ENCODE peak calls at places on chromosomes 1 and 21, in five cellular contexts. I is psoas muscle, A is pancreas, Q is stomach, M is bronchial epithelial cell. O is an unnamed sample.

GRCh38 chr1:18681423-18681835 is 50.8 kb downstream of the PAX7 start:
- DNase-seq in I (no peak), A (no peak), Q (no peak), M (peak; percentile 54), O (peak; percentile 60)

GRCh38 chr21:15627011-15627410 is 102.8 kb upstream of the USP25 start:
- DNase-seq in I (no peak), A (no peak), Q (no peak), M (no peak), O (no peak)

GRCh38 chr1:104403883-104404282 is 654.2 kb downstream of the AMY1C start:
- DNase-seq in I (no peak), A (no peak), Q (no peak), M (no peak), O (no peak)

GRCh38 chr1:5978452-5978851 is 13.8 kb downstream of the NPHP4 start:
- DNase-seq in I (peak; percentile 28), A (no peak), Q (no peak), M (no peak), O (no peak)

GRCh38 chr21:39564200-39564599 is 48.5 kb upstream of the B3GALT5 start:
- DNase-seq in I (no peak), A (peak; percentile 44), Q (peak; percentile 72), M (no peak), O (no peak)

GRCh38 chr1:186872356-186872755 is 43.6 kb downstream of the PLA2G4A start:
- DNase-seq in I (no peak), A (no peak), Q (no peak), M (no peak), O (no peak)

GRCh38 chr1:170414989-170415733 is 116.8 kb upstream of the GORAB start:
- DNase-seq in I (no peak), A (no peak), Q (no peak), M (no peak), O (no peak)

GRCh38 chr21:36959020-36959835 is 7.2 kb downstream of the HLCS start:
- DNase-seq in I (no peak), A (no peak), Q (no peak), M (no peak), O (no peak)

GRCh38 chr1:200558866-200559459 is 61.6 kb downstream of the KIF14 start:
- DNase-seq in I (no peak), A (no peak), Q (no peak), M (peak; percentile 67), O (peak; percentile 64)

GRCh38 chr1:2407991-2408275 is 4.4 kb downstream of the PEX10 start:
- DNase-seq in I (no peak), A (no peak), Q (no peak), M (no peak), O (no peak)

GRCh38 chr1:201023517-201023902 is at the start of gene KIF21B:
- DNase-seq in I (peak; percentile 89), A (peak; percentile 78), Q (peak; percentile 88), M (peak; percentile 46), O (peak; percentile 74)

GRCh38 chr21:44996501-44996921 is 56.7 kb downstream of the SLX9 start:
- DNase-seq in I (no peak), A (no peak), Q (no peak), M (no peak), O (no peak)

GRCh38 chr1:173506437-173506836 is 29.3 kb downstream of the PRDX6 start:
- DNase-seq in I (no peak), A (peak; percentile 26), Q (peak; percentile 56), M (no peak), O (peak; percentile 42)

GRCh38 chr1:8754993-8755392 is 62.4 kb downstream of the RERE start:
- DNase-seq in I (no peak), A (no peak), Q (no peak), M (no peak), O (no peak)

GRCh38 chr1:212158912-212159796 is 123.6 kb downstream of the DTL start:
- DNase-seq in I (no peak), A (no peak), Q (peak; percentile 64), M (no peak), O (no peak)

GRCh38 chr1:243420369-243420768 is 164.5 kb downstream of the SDCCAG8 start:
- DNase-seq in I (no peak), A (no peak), Q (no peak), M (no peak), O (no peak)

GRCh38 chr1:116842654-116843053 is 67.1 kb upstream of the PTGFRN start:
- DNase-seq in I (no peak), A (no peak), Q (no peak), M (peak; percentile 25), O (peak; percentile 29)
- TF ChIP-seq CTCF in I (no peak), A (no peak), Q (no peak), M (peak; percentile 23), O (peak; percentile 19)

GRCh38 chr1:209072481-209072880 is 511.0 kb upstream of the CAMK1G start:
- DNase-seq in I (no peak), A (no peak), Q (no peak), M (no peak), O (no peak)

GRCh38 chr1:209074575-209075250 is 508.8 kb upstream of the CAMK1G start:
- DNase-seq in I (no peak), A (no peak), Q (no peak), M (no peak), O (no peak)

GRCh38 chr1:209073879-209074278 is 509.6 kb upstream of the CAMK1G start:
- DNase-seq in I (no peak), A (no peak), Q (no peak), M (no peak), O (no peak)

GRCh38 chr1:209080170-209080781 is 503.2 kb upstream of the CAMK1G start:
- DNase-seq in I (no peak), A (no peak), Q (no peak), M (peak; percentile 63), O (peak; percentile 71)

DNA sequence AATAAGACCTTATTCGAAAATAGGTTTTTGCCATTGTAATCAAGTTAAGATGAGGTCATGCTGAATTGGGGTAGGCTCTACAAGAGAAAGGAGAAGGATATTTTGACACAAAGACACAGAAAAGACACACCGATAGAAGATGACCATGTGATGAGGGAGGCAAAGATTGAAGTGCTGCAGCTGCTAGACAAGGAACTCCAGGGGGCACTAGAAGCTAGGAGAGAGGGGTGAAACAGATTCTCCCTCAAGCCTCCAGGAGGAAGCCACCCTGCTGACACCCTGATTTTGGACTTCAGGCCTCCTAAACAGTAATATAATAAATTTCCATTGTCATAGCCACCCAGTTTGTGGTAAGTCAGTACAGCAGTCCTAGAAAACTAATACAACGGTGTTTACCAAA is 506.8 kb upstream of the CAMK1G start:
- DNase-seq in I (no peak), A (no peak), Q (no peak), M (peak; percentile 30), O (peak; percentile 45)
- TF ChIP-seq CTCF in I (no peak), A (no peak), Q (no peak), M (peak; percentile 21), O (no peak)

DNA sequence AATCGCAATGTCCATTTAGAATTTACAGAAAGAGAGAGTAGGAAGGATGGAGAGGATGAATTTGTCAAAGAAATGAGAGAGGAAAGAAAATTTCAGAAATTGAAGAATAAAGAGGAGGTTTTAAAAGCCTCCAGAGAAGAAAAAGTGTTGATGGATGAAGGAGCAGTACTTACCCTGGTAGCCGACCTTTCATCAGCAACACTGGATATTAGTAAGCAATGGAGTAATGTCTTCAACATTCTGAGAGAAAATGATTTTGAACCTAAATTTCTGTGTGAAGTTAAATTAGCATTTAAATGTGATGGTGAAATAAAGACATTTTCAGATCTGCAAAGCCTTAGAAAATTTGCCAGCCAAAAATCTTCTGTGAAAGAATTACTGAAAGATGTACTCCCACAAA is 12.5 kb downstream of the L1TD1 start:
- DNase-seq in I (no peak), A (no peak), Q (no peak), M (no peak), O (no peak)
- TF ChIP-seq CTCF in I (no peak), A (no peak), Q (no peak), M (no peak), O (no peak)

GRCh38 chr1:171485375-171486047 is at the start of gene PRRC2C:
- DNase-seq in I (peak; percentile 99), A (peak; percentile 97), Q (peak; percentile 99), M (peak; percentile 94), O (peak; percentile 98)
- TF ChIP-seq CTCF in I (peak; percentile 83), A (peak; percentile 43), Q (peak; percentile 80), M (peak; percentile 76), O (peak; percentile 78)

GRCh38 chr1:40849801-40850592 is 12.2 kb downstream of the CITED4 start:
- DNase-seq in I (peak; percentile 79), A (peak; percentile 60), Q (peak; percentile 79), M (peak; percentile 49), O (peak; percentile 68)
- TF ChIP-seq CTCF in I (peak; percentile 90), A (peak; percentile 72), Q (peak; percentile 94), M (peak; percentile 90), O (peak; percentile 88)

DNA sequence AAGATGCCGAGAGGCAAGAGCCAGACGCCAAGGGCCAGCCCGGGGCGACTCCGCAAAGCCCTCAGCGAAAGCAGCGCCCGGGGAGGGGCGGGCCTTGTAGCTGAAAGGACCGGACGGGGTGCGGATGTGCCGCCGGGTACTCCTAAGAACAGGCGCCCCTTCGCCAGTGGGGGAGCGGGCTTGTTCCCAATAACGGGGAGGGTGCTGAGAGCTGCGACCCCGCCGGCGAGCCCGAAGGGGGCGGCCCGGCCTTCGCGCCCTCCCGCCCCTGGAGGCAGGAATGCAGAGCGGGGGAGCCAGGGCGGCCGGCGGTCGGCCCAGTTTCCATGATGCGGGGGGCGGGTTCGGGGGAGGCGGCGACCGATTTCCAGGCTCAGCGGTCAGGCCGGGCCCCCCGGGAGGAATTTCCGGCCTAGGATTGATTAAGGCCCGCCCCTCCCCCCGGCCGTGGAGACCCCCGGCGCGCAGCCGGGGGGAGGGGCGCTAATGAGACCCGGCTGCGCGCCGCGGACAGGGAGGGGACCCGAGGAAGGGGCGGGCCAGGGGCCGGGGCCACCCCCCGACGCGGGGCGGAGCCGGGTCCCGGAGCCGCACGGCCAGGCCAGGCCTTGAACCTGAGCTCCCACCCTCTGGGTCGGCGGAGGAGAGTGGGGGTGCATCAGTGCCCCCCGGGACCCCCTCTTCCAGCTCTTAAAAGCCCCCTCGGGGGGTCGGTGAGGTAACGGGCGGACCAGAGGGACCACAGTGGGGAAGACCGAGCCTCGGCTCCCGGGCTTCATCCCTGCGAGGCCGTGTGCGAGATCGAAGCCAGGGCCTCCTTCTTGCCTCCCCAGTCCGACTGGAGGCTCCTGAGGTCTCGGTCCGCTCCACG is 898 bp upstream of the TMEM200B start:
- DNase-seq in I (peak; percentile 86), A (peak; percentile 55), Q (peak; percentile 63), M (no peak), O (peak; percentile 35)
- TF ChIP-seq CTCF in I (peak; percentile 62), A (no peak), Q (peak; percentile 84), M (peak; percentile 74), O (peak; percentile 22)

GRCh38 chr1:197902131-197902453 is 338 bp upstream of the C1orf53 start:
- DNase-seq in I (no peak), A (no peak), Q (no peak), M (peak; percentile 12), O (no peak)
- TF ChIP-seq CTCF in I (no peak), A (no peak), Q (no peak), M (no peak), O (no peak)